ENCODE peak calls at places on chromosome 22, in five cellular contexts. One of them, this sample, is unnamed.

GRCh38 chr22:20549232-20549841 is 41.9 kb downstream of the MED15 start:
- DNase-seq in endothelial cell of umbilical vein: peak
- DNase-seq in sigmoid colon: peak
- DNase-seq in esophagus muscularis mucosa: no peak
- DNase-seq in transverse colon: no peak
- DNase-seq in this sample: no peak

GRCh38 chr22:21707677-21708076 is 27.9 kb downstream of the YPEL1 start:
- DNase-seq in esophagus muscularis mucosa: no peak
- DNase-seq in sigmoid colon: no peak
- DNase-seq in transverse colon: no peak
- DNase-seq in endothelial cell of umbilical vein: no peak
- DNase-seq in this sample: no peak

GRCh38 chr22:49585695-49586243 is 241.9 kb downstream of the BRD1 start:
- DNase-seq in esophagus muscularis mucosa: no peak
- DNase-seq in transverse colon: peak
- DNase-seq in sigmoid colon: peak
- DNase-seq in endothelial cell of umbilical vein: no peak
- DNase-seq in this sample: no peak

GRCh38 chr22:32396255-32396654 is 15.8 kb downstream of the RTCB start:
- DNase-seq in transverse colon: no peak
- DNase-seq in endothelial cell of umbilical vein: no peak
- DNase-seq in sigmoid colon: no peak
- DNase-seq in esophagus muscularis mucosa: no peak
- DNase-seq in this sample: no peak

GRCh38 chr22:19974233-19974861 is 32.7 kb upstream of the TXNRD2 start:
- DNase-seq in sigmoid colon: no peak
- DNase-seq in transverse colon: peak
- DNase-seq in esophagus muscularis mucosa: no peak
- DNase-seq in endothelial cell of umbilical vein: peak
- DNase-seq in this sample: peak

GRCh38 chr22:31945971-31946680 is 1.8 kb downstream of the YWHAH start:
- DNase-seq in sigmoid colon: no peak
- DNase-seq in transverse colon: no peak
- DNase-seq in endothelial cell of umbilical vein: peak
- DNase-seq in esophagus muscularis mucosa: no peak
- DNase-seq in this sample: no peak

GRCh38 chr22:36853407-36854099 is 7.3 kb upstream of the NCF4 start:
- DNase-seq in transverse colon: peak
- DNase-seq in esophagus muscularis mucosa: no peak
- DNase-seq in sigmoid colon: no peak
- DNase-seq in endothelial cell of umbilical vein: peak
- DNase-seq in this sample: peak

GRCh38 chr22:48276933-48277867 is 1514.8 kb downstream of the TBC1D22A start:
- DNase-seq in endothelial cell of umbilical vein: no peak
- DNase-seq in esophagus muscularis mucosa: no peak
- DNase-seq in sigmoid colon: peak
- DNase-seq in transverse colon: peak
- DNase-seq in this sample: no peak

GRCh38 chr22:32788884-32789624 is 12.5 kb upstream of the TIMP3 start:
- DNase-seq in endothelial cell of umbilical vein: no peak
- DNase-seq in transverse colon: no peak
- DNase-seq in esophagus muscularis mucosa: no peak
- DNase-seq in sigmoid colon: peak
- DNase-seq in this sample: no peak

GRCh38 chr22:43399980-43400358 is 11.8 kb upstream of the MPPED1 start:
- DNase-seq in esophagus muscularis mucosa: no peak
- DNase-seq in endothelial cell of umbilical vein: no peak
- DNase-seq in sigmoid colon: no peak
- DNase-seq in transverse colon: no peak
- DNase-seq in this sample: no peak

GRCh38 chr22:38317995-38318715 is 922 bp upstream of the CSNK1E start:
- DNase-seq in sigmoid colon: peak
- DNase-seq in esophagus muscularis mucosa: no peak
- DNase-seq in endothelial cell of umbilical vein: peak
- DNase-seq in transverse colon: peak
- DNase-seq in this sample: peak

GRCh38 chr22:37486224-37486845 is at the start of gene MFNG:
- DNase-seq in endothelial cell of umbilical vein: peak
- DNase-seq in sigmoid colon: peak
- DNase-seq in esophagus muscularis mucosa: no peak
- DNase-seq in transverse colon: peak
- DNase-seq in this sample: peak

GRCh38 chr22:19241593-19241906 is 50.0 kb downstream of the CLTCL1 start:
- DNase-seq in sigmoid colon: no peak
- DNase-seq in transverse colon: no peak
- DNase-seq in esophagus muscularis mucosa: no peak
- DNase-seq in endothelial cell of umbilical vein: no peak
- DNase-seq in this sample: no peak

GRCh38 chr22:20206709-20207215 is 55.9 kb upstream of the CCDC188 start:
- DNase-seq in sigmoid colon: no peak
- DNase-seq in esophagus muscularis mucosa: no peak
- DNase-seq in endothelial cell of umbilical vein: peak
- DNase-seq in transverse colon: peak
- DNase-seq in this sample: peak

GRCh38 chr22:35053060-35053835 is 12.7 kb upstream of the ISX start:
- DNase-seq in sigmoid colon: no peak
- DNase-seq in esophagus muscularis mucosa: no peak
- DNase-seq in transverse colon: no peak
- DNase-seq in endothelial cell of umbilical vein: no peak
- DNase-seq in this sample: no peak

GRCh38 chr22:30526656-30527055 is 19.9 kb downstream of the SEC14L6 start:
- DNase-seq in sigmoid colon: no peak
- DNase-seq in transverse colon: no peak
- DNase-seq in endothelial cell of umbilical vein: no peak
- DNase-seq in esophagus muscularis mucosa: no peak
- DNase-seq in this sample: no peak

GRCh38 chr22:27810566-27810965 is 9.0 kb upstream of the MN1 start:
- DNase-seq in esophagus muscularis mucosa: no peak
- DNase-seq in transverse colon: peak
- DNase-seq in endothelial cell of umbilical vein: no peak
- DNase-seq in sigmoid colon: peak
- DNase-seq in this sample: peak
- TF ChIP-seq POLR2AphosphoS5 in esophagus muscularis mucosa: peak
- TF ChIP-seq POLR2AphosphoS5 in transverse colon: peak
- TF ChIP-seq POLR2AphosphoS5 in endothelial cell of umbilical vein: no peak
- TF ChIP-seq POLR2AphosphoS5 in sigmoid colon: peak
- TF ChIP-seq POLR2AphosphoS5 in this sample: peak

GRCh38 chr22:27115410-27115809 is 458.0 kb downstream of the MIAT start:
- DNase-seq in transverse colon: no peak
- DNase-seq in sigmoid colon: no peak
- DNase-seq in endothelial cell of umbilical vein: no peak
- DNase-seq in esophagus muscularis mucosa: no peak
- DNase-seq in this sample: no peak

GRCh38 chr22:27112273-27112672 is 454.9 kb downstream of the MIAT start:
- DNase-seq in transverse colon: no peak
- DNase-seq in endothelial cell of umbilical vein: peak
- DNase-seq in sigmoid colon: no peak
- DNase-seq in esophagus muscularis mucosa: no peak
- DNase-seq in this sample: no peak

GRCh38 chr22:27111796-27112195 is 454.4 kb downstream of the MIAT start:
- DNase-seq in transverse colon: no peak
- DNase-seq in esophagus muscularis mucosa: no peak
- DNase-seq in sigmoid colon: no peak
- DNase-seq in endothelial cell of umbilical vein: no peak
- DNase-seq in this sample: no peak

GRCh38 chr22:27114186-27114585 is 456.8 kb downstream of the MIAT start:
- DNase-seq in sigmoid colon: no peak
- DNase-seq in transverse colon: no peak
- DNase-seq in esophagus muscularis mucosa: no peak
- DNase-seq in endothelial cell of umbilical vein: no peak
- DNase-seq in this sample: no peak

DNA sequence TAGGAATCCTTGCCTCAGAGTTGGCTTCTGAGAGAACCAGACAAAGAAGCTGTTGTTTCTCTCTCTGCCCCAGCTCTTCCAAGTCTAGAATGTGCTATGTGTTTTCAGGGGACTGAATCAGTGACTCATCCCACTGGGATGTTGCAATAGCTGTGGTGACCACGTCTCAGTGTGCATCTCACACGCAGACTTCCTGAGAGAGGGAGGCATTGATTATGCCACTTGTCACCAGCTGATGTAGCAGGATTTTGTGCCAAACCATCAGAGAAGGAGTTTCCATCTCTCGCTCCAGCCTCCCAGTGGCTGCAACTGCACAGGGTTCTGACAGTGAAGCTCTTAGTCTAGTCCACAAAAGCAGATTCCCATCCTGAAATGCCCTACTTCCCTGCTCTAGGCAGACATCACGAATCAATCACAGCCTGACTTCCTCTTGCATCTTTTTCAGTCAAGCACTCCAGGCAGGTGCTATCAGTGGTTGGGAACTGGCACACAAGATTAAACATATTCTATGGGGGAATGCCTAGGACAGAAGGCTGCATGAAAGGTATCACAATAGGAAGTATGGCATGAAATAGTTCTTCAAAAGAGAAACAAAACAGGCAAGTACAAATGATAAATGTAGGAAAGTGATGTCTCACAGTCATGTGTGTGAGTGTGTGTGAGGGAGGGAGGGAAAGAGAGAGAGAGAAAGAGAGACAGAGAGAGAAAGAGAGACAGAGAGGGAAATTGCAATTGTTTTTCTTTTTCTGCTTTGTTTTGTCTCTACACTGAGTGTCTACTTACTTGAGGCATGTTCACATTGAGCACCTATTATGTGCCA is 456.0 kb downstream of the MIAT start:
- DNase-seq in sigmoid colon: peak
- DNase-seq in transverse colon: peak
- DNase-seq in esophagus muscularis mucosa: peak
- DNase-seq in endothelial cell of umbilical vein: peak
- DNase-seq in this sample: peak
- TF ChIP-seq POLR2A in sigmoid colon: no peak
- TF ChIP-seq POLR2A in transverse colon: no peak
- TF ChIP-seq POLR2A in esophagus muscularis mucosa: no peak
- TF ChIP-seq POLR2A in endothelial cell of umbilical vein: no peak
- TF ChIP-seq POLR2A in this sample: no peak

DNA sequence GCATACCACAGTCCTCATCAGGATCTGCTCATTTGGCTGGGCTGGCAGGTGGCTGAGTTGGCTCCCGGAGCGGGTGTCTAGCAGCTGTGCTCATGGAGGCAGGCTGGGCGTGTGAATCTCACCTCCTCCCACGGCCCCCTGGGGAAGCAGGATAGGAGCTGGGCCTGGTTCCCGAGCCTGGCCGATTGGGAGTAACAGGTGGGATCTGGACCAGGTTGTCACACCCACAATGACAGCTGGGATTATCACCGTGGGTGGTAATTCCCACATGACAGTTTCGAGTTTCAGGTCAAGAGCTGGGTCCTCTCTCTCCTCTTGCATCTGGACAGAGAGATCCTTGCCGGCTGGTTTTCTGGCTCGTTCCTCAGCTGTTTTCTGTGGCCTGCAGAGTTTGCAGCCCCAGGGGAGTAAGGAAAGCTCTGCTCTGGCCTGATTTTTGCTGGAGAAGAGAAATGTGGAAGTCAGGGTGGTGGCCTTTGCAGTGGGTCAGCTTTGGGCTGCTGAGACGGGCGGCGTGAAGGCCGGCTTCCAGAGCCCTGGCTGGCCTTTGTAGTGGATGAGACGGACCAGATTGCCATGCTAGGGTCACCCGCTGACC is 57.0 kb downstream of the BCR start:
- DNase-seq in endothelial cell of umbilical vein: no peak
- DNase-seq in sigmoid colon: peak
- DNase-seq in transverse colon: peak
- DNase-seq in esophagus muscularis mucosa: peak
- DNase-seq in this sample: peak
- TF ChIP-seq POLR2AphosphoS5 in endothelial cell of umbilical vein: no peak
- TF ChIP-seq POLR2AphosphoS5 in sigmoid colon: no peak
- TF ChIP-seq POLR2AphosphoS5 in transverse colon: no peak
- TF ChIP-seq POLR2AphosphoS5 in esophagus muscularis mucosa: peak
- TF ChIP-seq POLR2AphosphoS5 in this sample: no peak

GRCh38 chr22:24964441-24964840 is 11.9 kb downstream of the KIAA1671 start:
- DNase-seq in esophagus muscularis mucosa: no peak
- DNase-seq in sigmoid colon: no peak
- DNase-seq in transverse colon: no peak
- DNase-seq in endothelial cell of umbilical vein: no peak
- DNase-seq in this sample: no peak

GRCh38 chr22:24965822-24966626 is 13.5 kb downstream of the KIAA1671 start:
- DNase-seq in esophagus muscularis mucosa: no peak
- DNase-seq in endothelial cell of umbilical vein: peak
- DNase-seq in transverse colon: peak
- DNase-seq in sigmoid colon: no peak
- DNase-seq in this sample: peak

GRCh38 chr22:24961217-24961844 is 8.8 kb downstream of the KIAA1671 start:
- DNase-seq in esophagus muscularis mucosa: no peak
- DNase-seq in endothelial cell of umbilical vein: no peak
- DNase-seq in sigmoid colon: no peak
- DNase-seq in transverse colon: no peak
- DNase-seq in this sample: no peak

GRCh38 chr22:24962835-24963234 is 10.3 kb downstream of the KIAA1671 start:
- DNase-seq in transverse colon: no peak
- DNase-seq in esophagus muscularis mucosa: no peak
- DNase-seq in endothelial cell of umbilical vein: no peak
- DNase-seq in sigmoid colon: no peak
- DNase-seq in this sample: no peak

GRCh38 chr22:24962094-24962493 is 9.6 kb downstream of the KIAA1671 start:
- DNase-seq in transverse colon: no peak
- DNase-seq in sigmoid colon: no peak
- DNase-seq in esophagus muscularis mucosa: no peak
- DNase-seq in endothelial cell of umbilical vein: no peak
- DNase-seq in this sample: no peak
- TF ChIP-seq POLR2A in transverse colon: no peak
- TF ChIP-seq POLR2A in sigmoid colon: no peak
- TF ChIP-seq POLR2A in esophagus muscularis mucosa: no peak
- TF ChIP-seq POLR2A in endothelial cell of umbilical vein: no peak
- TF ChIP-seq POLR2A in this sample: no peak

GRCh38 chr22:18042685-18043084 is 18.3 kb upstream of the MICAL3 start:
- DNase-seq in esophagus muscularis mucosa: no peak
- DNase-seq in endothelial cell of umbilical vein: no peak
- DNase-seq in sigmoid colon: no peak
- DNase-seq in transverse colon: no peak
- DNase-seq in this sample: no peak

GRCh38 chr22:18048441-18048898 is 24.1 kb upstream of the MICAL3 start:
- DNase-seq in sigmoid colon: peak
- DNase-seq in transverse colon: no peak
- DNase-seq in endothelial cell of umbilical vein: no peak
- DNase-seq in esophagus muscularis mucosa: no peak
- DNase-seq in this sample: no peak

GRCh38 chr22:18048041-18048440 is 23.7 kb upstream of the MICAL3 start:
- DNase-seq in endothelial cell of umbilical vein: no peak
- DNase-seq in esophagus muscularis mucosa: no peak
- DNase-seq in sigmoid colon: no peak
- DNase-seq in transverse colon: no peak
- DNase-seq in this sample: no peak

GRCh38 chr22:18045794-18046193 is 21.4 kb upstream of the MICAL3 start:
- DNase-seq in endothelial cell of umbilical vein: no peak
- DNase-seq in transverse colon: no peak
- DNase-seq in sigmoid colon: no peak
- DNase-seq in esophagus muscularis mucosa: no peak
- DNase-seq in this sample: no peak

GRCh38 chr22:18044548-18045271 is 20.3 kb upstream of the MICAL3 start:
- DNase-seq in endothelial cell of umbilical vein: no peak
- DNase-seq in transverse colon: no peak
- DNase-seq in sigmoid colon: no peak
- DNase-seq in esophagus muscularis mucosa: no peak
- DNase-seq in this sample: peak
- TF ChIP-seq POLR2AphosphoS5 in endothelial cell of umbilical vein: no peak
- TF ChIP-seq POLR2AphosphoS5 in transverse colon: no peak
- TF ChIP-seq POLR2AphosphoS5 in sigmoid colon: peak
- TF ChIP-seq POLR2AphosphoS5 in esophagus muscularis mucosa: peak
- TF ChIP-seq POLR2AphosphoS5 in this sample: peak

GRCh38 chr22:45009881-45010531 is at the start of gene PHF21B:
- DNase-seq in transverse colon: no peak
- DNase-seq in sigmoid colon: peak
- DNase-seq in endothelial cell of umbilical vein: peak
- DNase-seq in esophagus muscularis mucosa: no peak
- DNase-seq in this sample: peak
- TF ChIP-seq POLR2A in transverse colon: no peak
- TF ChIP-seq POLR2A in sigmoid colon: no peak
- TF ChIP-seq POLR2A in endothelial cell of umbilical vein: no peak
- TF ChIP-seq POLR2A in esophagus muscularis mucosa: no peak
- TF ChIP-seq POLR2A in this sample: no peak